ENCODE peak calls at places on chromosome 6, in seven cellular contexts. One of them, this sample, is unnamed.

GRCh38 chr6:19988555-19988954 is 151.4 kb downstream of the ID4 start:
- DNase-seq in sigmoid colon: no peak
- DNase-seq in heart right ventricle: no peak
- DNase-seq in mucosa of descending colon: peak; percentile 6
- DNase-seq in CD8-positive, alpha-beta T cell: no peak
- DNase-seq in PC-9: no peak
- DNase-seq in IMR-90: peak; percentile 9
- DNase-seq in this sample: no peak

GRCh38 chr6:16624631-16625299 is 136.5 kb downstream of the ATXN1 start:
- DNase-seq in sigmoid colon: no peak
- DNase-seq in heart right ventricle: no peak
- DNase-seq in mucosa of descending colon: no peak
- DNase-seq in CD8-positive, alpha-beta T cell: no peak
- DNase-seq in PC-9: no peak
- DNase-seq in IMR-90: peak; percentile 8
- DNase-seq in this sample: no peak

GRCh38 chr6:45886776-45887175 is 128.9 kb downstream of the CLIC5 start:
- DNase-seq in sigmoid colon: no peak
- DNase-seq in heart right ventricle: no peak
- DNase-seq in mucosa of descending colon: no peak
- DNase-seq in CD8-positive, alpha-beta T cell: no peak
- DNase-seq in PC-9: no peak
- DNase-seq in IMR-90: no peak
- DNase-seq in this sample: no peak

GRCh38 chr6:135018961-135019360 is 35.7 kb downstream of the HBS1L start:
- DNase-seq in sigmoid colon: no peak
- DNase-seq in heart right ventricle: no peak
- DNase-seq in mucosa of descending colon: no peak
- DNase-seq in CD8-positive, alpha-beta T cell: no peak
- DNase-seq in PC-9: no peak
- DNase-seq in IMR-90: no peak
- DNase-seq in this sample: no peak

GRCh38 chr6:168427184-168427583 is 13.8 kb upstream of the SMOC2 start:
- DNase-seq in sigmoid colon: no peak
- DNase-seq in heart right ventricle: no peak
- DNase-seq in mucosa of descending colon: no peak
- DNase-seq in CD8-positive, alpha-beta T cell: no peak
- DNase-seq in PC-9: no peak
- DNase-seq in IMR-90: no peak
- DNase-seq in this sample: no peak

GRCh38 chr6:44011350-44011925 is 115.8 kb downstream of the MRPL14 start:
- DNase-seq in sigmoid colon: peak; percentile 24
- DNase-seq in heart right ventricle: no peak
- DNase-seq in mucosa of descending colon: no peak
- DNase-seq in CD8-positive, alpha-beta T cell: no peak
- DNase-seq in PC-9: no peak
- DNase-seq in IMR-90: no peak
- DNase-seq in this sample: no peak

GRCh38 chr6:156980515-156980914 is 203.3 kb downstream of the ARID1B start:
- DNase-seq in sigmoid colon: no peak
- DNase-seq in heart right ventricle: no peak
- DNase-seq in mucosa of descending colon: no peak
- DNase-seq in CD8-positive, alpha-beta T cell: no peak
- DNase-seq in PC-9: peak; percentile 76
- DNase-seq in IMR-90: no peak
- DNase-seq in this sample: no peak

GRCh38 chr6:158038291-158039177 is 56.9 kb downstream of the SYNJ2 start:
- DNase-seq in sigmoid colon: peak; percentile 65
- DNase-seq in heart right ventricle: no peak
- DNase-seq in mucosa of descending colon: no peak
- DNase-seq in CD8-positive, alpha-beta T cell: no peak
- DNase-seq in PC-9: no peak
- DNase-seq in IMR-90: no peak
- DNase-seq in this sample: no peak

GRCh38 chr6:104688283-104688969 is 171.3 kb downstream of the HACE1 start:
- DNase-seq in sigmoid colon: no peak
- DNase-seq in heart right ventricle: no peak
- DNase-seq in mucosa of descending colon: no peak
- DNase-seq in CD8-positive, alpha-beta T cell: no peak
- DNase-seq in PC-9: no peak
- DNase-seq in IMR-90: no peak
- DNase-seq in this sample: no peak

GRCh38 chr6:111407686-111408085 is 75.3 kb downstream of the REV3L start:
- DNase-seq in sigmoid colon: no peak
- DNase-seq in heart right ventricle: no peak
- DNase-seq in mucosa of descending colon: no peak
- DNase-seq in CD8-positive, alpha-beta T cell: no peak
- DNase-seq in PC-9: no peak
- DNase-seq in IMR-90: no peak
- DNase-seq in this sample: no peak

GRCh38 chr6:90110971-90111370 is 185.7 kb downstream of the BACH2 start:
- DNase-seq in sigmoid colon: no peak
- DNase-seq in heart right ventricle: no peak
- DNase-seq in mucosa of descending colon: no peak
- DNase-seq in CD8-positive, alpha-beta T cell: peak; percentile 34
- DNase-seq in PC-9: no peak
- DNase-seq in IMR-90: no peak
- DNase-seq in this sample: no peak

GRCh38 chr6:27158316-27158643 is 89.2 kb upstream of the PRSS16 start:
- DNase-seq in sigmoid colon: no peak
- DNase-seq in heart right ventricle: no peak
- DNase-seq in mucosa of descending colon: no peak
- DNase-seq in CD8-positive, alpha-beta T cell: no peak
- DNase-seq in PC-9: no peak
- DNase-seq in IMR-90: no peak
- DNase-seq in this sample: no peak

GRCh38 chr6:142947702-142948480 is 2.9 kb upstream of the HIVEP2 start:
- DNase-seq in sigmoid colon: no peak
- DNase-seq in heart right ventricle: no peak
- DNase-seq in mucosa of descending colon: no peak
- DNase-seq in CD8-positive, alpha-beta T cell: no peak
- DNase-seq in PC-9: no peak
- DNase-seq in IMR-90: no peak
- DNase-seq in this sample: no peak

GRCh38 chr6:101396552-101397173 is 3.2 kb downstream of the GRIK2 start:
- DNase-seq in sigmoid colon: no peak
- DNase-seq in heart right ventricle: peak; percentile 52
- DNase-seq in mucosa of descending colon: peak; percentile 85
- DNase-seq in CD8-positive, alpha-beta T cell: no peak
- DNase-seq in PC-9: peak; percentile 48
- DNase-seq in IMR-90: peak; percentile 64
- DNase-seq in this sample: no peak

DNA sequence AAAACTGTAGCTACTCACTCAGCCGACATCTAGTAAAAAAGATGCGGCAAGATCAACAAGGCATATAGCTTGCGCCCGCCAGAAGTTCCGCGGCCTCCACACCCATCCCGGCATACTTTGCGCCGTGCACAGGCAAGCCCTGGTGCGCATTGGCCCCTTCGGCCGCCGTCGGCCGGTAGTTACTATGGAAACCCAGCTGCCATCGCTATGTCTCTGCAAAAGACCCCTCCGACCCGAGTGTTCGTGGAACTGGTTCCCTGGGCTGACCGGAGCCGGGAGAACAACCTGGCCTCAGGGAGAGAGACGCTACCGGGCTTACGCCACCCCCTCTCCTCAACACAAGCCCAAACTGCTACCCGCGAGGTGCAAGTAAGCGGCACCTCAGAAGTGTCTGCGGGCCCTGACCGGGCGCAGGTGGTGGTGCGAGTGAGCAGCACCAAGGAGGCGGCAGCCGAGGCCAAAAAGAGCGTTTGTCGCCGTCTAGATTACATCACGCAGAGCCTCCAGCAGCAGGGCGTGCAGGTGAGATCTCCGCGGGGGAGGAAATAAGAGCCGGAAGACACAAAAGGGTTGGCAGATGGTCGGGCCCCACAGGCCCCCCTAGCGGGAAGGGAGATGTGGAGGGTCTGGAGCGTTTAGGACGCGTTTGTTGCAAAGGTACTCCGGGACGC is at the start of gene IRAK1BP1:
- DNase-seq in sigmoid colon: peak; percentile 83
- DNase-seq in heart right ventricle: peak; percentile 81
- DNase-seq in mucosa of descending colon: peak; percentile 92
- DNase-seq in CD8-positive, alpha-beta T cell: peak; percentile 67
- DNase-seq in PC-9: peak; percentile 60
- DNase-seq in IMR-90: peak; percentile 75
- DNase-seq in this sample: peak; percentile 74
- TF ChIP-seq CTCF in sigmoid colon: no peak
- TF ChIP-seq CTCF in heart right ventricle: no peak
- TF ChIP-seq CTCF in mucosa of descending colon: no peak
- TF ChIP-seq CTCF in CD8-positive, alpha-beta T cell: no peak
- TF ChIP-seq CTCF in PC-9: no peak
- TF ChIP-seq CTCF in IMR-90: no peak
- TF ChIP-seq CTCF in this sample: peak; percentile 35

GRCh38 chr6:84769247-84769646 is 4.8 kb upstream of the TBX18 start:
- DNase-seq in sigmoid colon: no peak
- DNase-seq in heart right ventricle: no peak
- DNase-seq in mucosa of descending colon: no peak
- DNase-seq in CD8-positive, alpha-beta T cell: no peak
- DNase-seq in PC-9: no peak
- DNase-seq in IMR-90: no peak
- DNase-seq in this sample: no peak

GRCh38 chr6:84768442-84769174 is 4.2 kb upstream of the TBX18 start:
- DNase-seq in sigmoid colon: no peak
- DNase-seq in heart right ventricle: no peak
- DNase-seq in mucosa of descending colon: no peak
- DNase-seq in CD8-positive, alpha-beta T cell: no peak
- DNase-seq in PC-9: no peak
- DNase-seq in IMR-90: no peak
- DNase-seq in this sample: no peak

GRCh38 chr6:84766118-84766683 is 1.8 kb upstream of the TBX18 start:
- DNase-seq in sigmoid colon: no peak
- DNase-seq in heart right ventricle: no peak
- DNase-seq in mucosa of descending colon: no peak
- DNase-seq in CD8-positive, alpha-beta T cell: no peak
- DNase-seq in PC-9: no peak
- DNase-seq in IMR-90: no peak
- DNase-seq in this sample: no peak

GRCh38 chr6:84767591-84768201 is 3.3 kb upstream of the TBX18 start:
- DNase-seq in sigmoid colon: no peak
- DNase-seq in heart right ventricle: no peak
- DNase-seq in mucosa of descending colon: no peak
- DNase-seq in CD8-positive, alpha-beta T cell: no peak
- DNase-seq in PC-9: no peak
- DNase-seq in IMR-90: no peak
- DNase-seq in this sample: no peak

DNA sequence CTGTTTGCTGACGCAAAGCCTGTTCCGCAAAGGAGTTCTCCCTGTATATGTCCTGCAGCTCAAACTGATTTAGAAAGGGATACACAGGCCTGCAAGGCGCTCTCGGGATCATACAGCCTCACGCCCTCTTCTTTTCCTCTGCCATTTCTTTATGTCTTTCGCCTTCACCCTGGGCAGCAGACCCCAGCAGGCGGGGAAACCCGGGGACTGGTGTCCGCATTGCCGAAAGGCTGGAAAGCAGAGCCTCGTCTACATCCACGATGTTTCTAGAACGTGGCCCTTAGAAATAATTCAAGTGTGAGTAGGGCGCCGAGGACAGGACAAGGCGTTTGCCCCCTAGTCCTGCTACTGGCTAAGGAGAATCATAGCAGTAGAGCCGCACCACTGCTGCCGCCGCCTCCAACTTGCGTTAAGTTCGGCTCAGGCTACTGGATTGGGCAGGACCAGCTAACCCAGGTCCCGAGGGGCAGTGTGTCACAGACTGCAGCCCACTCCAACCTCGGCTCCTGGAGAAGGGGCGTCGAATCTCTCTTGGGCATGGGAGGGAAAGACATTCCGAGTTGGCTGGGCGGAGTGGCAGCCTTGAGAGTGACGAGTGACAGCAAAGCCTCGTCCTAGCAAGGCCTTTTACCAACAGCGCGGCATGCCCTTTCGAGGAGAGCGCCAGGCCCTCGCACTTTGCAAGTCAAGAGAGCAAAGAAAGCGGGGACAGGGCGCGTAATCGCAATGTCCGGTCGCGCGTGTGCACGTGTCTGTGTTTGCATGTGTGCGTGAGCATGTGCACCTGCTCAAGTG is 2.6 kb upstream of the TBX18 start:
- DNase-seq in sigmoid colon: no peak
- DNase-seq in heart right ventricle: no peak
- DNase-seq in mucosa of descending colon: no peak
- DNase-seq in CD8-positive, alpha-beta T cell: no peak
- DNase-seq in PC-9: no peak
- DNase-seq in IMR-90: no peak
- DNase-seq in this sample: no peak
- H3K4me1 ChIP-seq in sigmoid colon: peaks cover 26% of the 10 kb centered on the region
- H3K4me1 ChIP-seq in heart right ventricle: peaks cover 12% of the 10 kb centered on the region
- H3K4me1 ChIP-seq in mucosa of descending colon: no peaks in the 10 kb centered on the region
- H3K4me1 ChIP-seq in CD8-positive, alpha-beta T cell: peaks cover 4% of the 10 kb centered on the region
- H3K4me1 ChIP-seq in PC-9: no peaks in the 10 kb centered on the region
- H3K4me1 ChIP-seq in IMR-90: no peaks in the 10 kb centered on the region
- H3K4me1 ChIP-seq in this sample: peaks cover 6% of the 10 kb centered on the region

DNA sequence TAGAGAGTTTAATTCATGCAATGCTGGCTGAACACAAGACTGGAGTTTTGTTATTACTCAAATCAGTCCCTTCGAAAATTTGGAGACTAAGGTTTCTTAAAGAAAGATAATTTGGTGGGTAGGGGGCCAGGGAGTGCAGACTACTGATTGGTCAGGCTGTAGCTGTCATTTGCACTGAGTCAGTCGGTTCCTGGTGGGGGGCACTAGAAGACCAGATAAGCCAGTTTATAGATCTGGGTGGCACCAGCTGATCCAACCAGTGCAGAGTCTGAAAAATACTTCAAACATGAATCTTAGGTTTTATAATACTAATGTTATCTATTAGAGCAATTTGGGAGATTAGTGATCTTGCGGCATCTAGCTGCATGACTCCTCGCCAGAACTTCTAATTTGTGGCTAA is 530.7 kb downstream of the NKAIN2 start:
- DNase-seq in sigmoid colon: no peak
- DNase-seq in heart right ventricle: no peak
- DNase-seq in mucosa of descending colon: no peak
- DNase-seq in CD8-positive, alpha-beta T cell: no peak
- DNase-seq in PC-9: no peak
- DNase-seq in IMR-90: no peak
- DNase-seq in this sample: no peak
- TF ChIP-seq CTCF in sigmoid colon: no peak
- TF ChIP-seq CTCF in heart right ventricle: no peak
- TF ChIP-seq CTCF in mucosa of descending colon: no peak
- TF ChIP-seq CTCF in CD8-positive, alpha-beta T cell: no peak
- TF ChIP-seq CTCF in PC-9: no peak
- TF ChIP-seq CTCF in IMR-90: no peak
- TF ChIP-seq CTCF in this sample: peak; percentile 18

GRCh38 chr6:32082951-32083350 is 26.2 kb downstream of the TNXB start:
- DNase-seq in sigmoid colon: peak; percentile 90
- DNase-seq in heart right ventricle: no peak
- DNase-seq in mucosa of descending colon: peak; percentile 10
- DNase-seq in CD8-positive, alpha-beta T cell: no peak
- DNase-seq in PC-9: peak; percentile 93
- DNase-seq in IMR-90: no peak
- DNase-seq in this sample: no peak
- H3K4me1 ChIP-seq in sigmoid colon: peaks cover 22% of the 10 kb centered on the region
- H3K4me1 ChIP-seq in heart right ventricle: peaks cover 11% of the 10 kb centered on the region
- H3K4me1 ChIP-seq in mucosa of descending colon: peaks cover 10% of the 10 kb centered on the region
- H3K4me1 ChIP-seq in CD8-positive, alpha-beta T cell: no peaks in the 10 kb centered on the region
- H3K4me1 ChIP-seq in PC-9: peaks cover 88% of the 10 kb centered on the region
- H3K4me1 ChIP-seq in IMR-90: peaks cover 31% of the 10 kb centered on the region
- H3K4me1 ChIP-seq in this sample: no peaks in the 10 kb centered on the region

This sample was measured in Panc1.